ENCODE peak calls at places on chromosomes 6 and 20, in nine cellular contexts. J is activated CD4-positive, alpha-beta T cell treated with anti-CD3 and anti-CD28 coated beads for 48 hours; E is Kasumi-1; L is mesenchymal stem cell; N is ovary; C is stimulated activated CD4-positive, alpha-beta T cell treated with anti-CD3 and anti-CD28 coated beads, Interleukin-12 subunit alpha, Interleukin-12 subunit beta, amount 100 ng/mL, for 48 hours; S is renal cortical epithelial cell; R is H9; B is MM.1S. F is an unnamed sample.

GRCh38 chr6:111566873-111567517 is 38.7 kb downstream of the TRAF3IP2 start:
- DNase-seq in L (no peak), C (no peak), S (no peak), R (no peak), E (peak; percentile 73), N (no peak), J (no peak), B (no peak), F (peak; percentile 52)

GRCh38 chr6:137819740-137820139 is 47.3 kb upstream of the TNFAIP3 start:
- DNase-seq in N (no peak), R (no peak), S (no peak), C (no peak), L (peak; percentile 54), J (no peak), B (no peak), E (peak; percentile 29), F (no peak)

GRCh38 chr6:142531727-142532126 is 229.9 kb downstream of the ADGRG6 start:
- DNase-seq in S (peak; percentile 96), C (no peak), R (no peak), B (no peak), J (no peak), E (no peak), L (no peak), N (no peak), F (no peak)

GRCh38 chr6:52346503-52346902 is 15.4 kb upstream of the PAQR8 start:
- DNase-seq in J (no peak), R (no peak), S (no peak), C (no peak), E (no peak), L (no peak), B (no peak), N (no peak), F (no peak)

GRCh38 chr6:72374864-72375263 is 247.0 kb upstream of the KCNQ5 start:
- DNase-seq in C (no peak), S (no peak), R (peak; percentile 42), L (no peak), J (no peak), N (no peak), E (no peak), B (no peak), F (no peak)

GRCh38 chr6:157323924-157324276 is 581 bp upstream of the TMEM242 start:
- DNase-seq in R (peak; percentile 84), L (peak; percentile 89), J (peak; percentile 41), N (peak; percentile 81), E (no peak), C (peak; percentile 9), B (peak; percentile 50), S (peak; percentile 73), F (peak; percentile 85)

GRCh38 chr20:38112249-38112942 is 52.7 kb downstream of the TGM2 start:
- DNase-seq in C (no peak), B (no peak), E (no peak), R (no peak), J (no peak), S (no peak), N (no peak), L (no peak), F (no peak)

GRCh38 chr6:13526718-13527668 is 39.6 kb upstream of the GFOD1 start:
- DNase-seq in R (peak; percentile 30), L (no peak), J (peak; percentile 20), E (peak; percentile 97), N (no peak), C (no peak), B (peak; percentile 92), S (no peak), F (peak; percentile 31)

GRCh38 chr6:106309024-106309423 is 16.5 kb downstream of the ATG5 start:
- DNase-seq in N (no peak), C (no peak), E (no peak), S (no peak), R (no peak), B (no peak), L (no peak), J (no peak), F (no peak)

GRCh38 chr20:10721112-10721896 is 47.5 kb upstream of the JAG1 start:
- DNase-seq in R (no peak), L (no peak), N (no peak), C (no peak), E (no peak), S (no peak), B (no peak), J (no peak), F (no peak)

GRCh38 chr20:18058661-18059467 is 1.1 kb upstream of the OVOL2 start:
- DNase-seq in B (no peak), L (no peak), E (no peak), R (peak; percentile 87), N (no peak), J (peak; percentile 5), S (no peak), C (no peak), F (no peak)

GRCh38 chr20:49433387-49433786 is 49.1 kb downstream of the KCNB1 start:
- DNase-seq in J (no peak), N (no peak), R (no peak), L (no peak), E (no peak), B (no peak), C (no peak), S (no peak), F (no peak)

GRCh38 chr6:159357211-159357920 is 188.2 kb downstream of the FNDC1 start:
- DNase-seq in S (no peak), N (no peak), J (no peak), E (no peak), B (no peak), L (no peak), C (no peak), R (no peak), F (no peak)

GRCh38 chr6:53581161-53581560 is 36.3 kb upstream of the GCLC start:
- DNase-seq in B (no peak), R (no peak), L (no peak), S (peak; percentile 80), C (no peak), N (no peak), E (no peak), J (no peak), F (no peak)

GRCh38 chr6:30914854-30915590 is 984 bp downstream of the VARS2 start:
- DNase-seq in S (no peak), B (no peak), R (no peak), N (peak; percentile 55), L (no peak), J (peak; percentile 23), E (no peak), C (no peak), F (no peak)

GRCh38 chr6:129801909-129802308 is 59.2 kb downstream of the TMEM244 start:
- DNase-seq in B (no peak), R (no peak), N (no peak), C (no peak), L (no peak), J (no peak), E (no peak), S (no peak), F (no peak)

GRCh38 chr20:59938696-59939051 is 1.4 kb downstream of the PPP1R3D start:
- DNase-seq in J (no peak), L (no peak), B (no peak), R (no peak), C (no peak), E (no peak), S (peak; percentile 30), N (no peak), F (peak; percentile 28)

GRCh38 chr6:41755895-41756294 is 8.7 kb upstream of the PGC start:
- DNase-seq in J (no peak), E (no peak), R (no peak), C (no peak), B (no peak), S (no peak), L (no peak), N (no peak), F (no peak)

GRCh38 chr6:139751179-139751578 is 376.7 kb upstream of the CITED2 start:
- DNase-seq in B (no peak), C (no peak), E (no peak), N (no peak), L (no peak), R (no peak), J (no peak), S (peak; percentile 28), F (no peak)

GRCh38 chr6:7215798-7216231 is 97.2 kb downstream of the SSR1 start:
- DNase-seq in N (no peak), S (peak; percentile 90), E (no peak), J (no peak), C (no peak), L (no peak), R (no peak), B (no peak), F (no peak)

GRCh38 chr20:1389703-1390385 is 3.0 kb downstream of the FKBP1A start:
- DNase-seq in J (no peak), E (no peak), C (no peak), R (no peak), L (no peak), N (no peak), B (no peak), S (no peak), F (no peak)

GRCh38 chr6:33730611-33731010 is 16.1 kb downstream of the IP6K3 start:
- DNase-seq in B (no peak), L (no peak), E (no peak), S (no peak), N (no peak), J (no peak), R (no peak), C (no peak), F (no peak)

GRCh38 chr6:33008944-33009861 is at the start of gene HLA-DOA:
- DNase-seq in S (peak; percentile 18), E (peak; percentile 17), N (no peak), J (peak; percentile 51), B (no peak), C (peak; percentile 23), L (peak; percentile 48), R (peak; percentile 95), F (peak; percentile 30)

GRCh38 chr6:107977283-107977682 is 19.3 kb upstream of the SEC63 start:
- DNase-seq in L (peak; percentile 39), N (no peak), B (no peak), S (peak; percentile 49), R (no peak), J (no peak), E (peak; percentile 48), C (no peak), F (no peak)

GRCh38 chr6:9405369-9405768 is 970.0 kb upstream of the SLC35B3 start:
- DNase-seq in R (no peak), E (no peak), J (no peak), L (peak; percentile 77), S (peak; percentile 85), B (no peak), N (no peak), C (no peak), F (no peak)

GRCh38 chr20:5729348-5729747 is 20.9 kb upstream of the SHLD1 start:
- DNase-seq in E (no peak), B (no peak), R (no peak), L (peak; percentile 80), C (no peak), J (no peak), S (no peak), N (no peak), F (no peak)

GRCh38 chr6:47114460-47114859 is 72.3 kb upstream of the ADGRF1 start:
- DNase-seq in C (no peak), B (no peak), S (no peak), E (no peak), R (no peak), J (no peak), N (no peak), L (no peak), F (no peak)

GRCh38 chr6:159107451-159108260 is 61.5 kb upstream of the FNDC1 start:
- DNase-seq in B (peak; percentile 51), R (no peak), L (no peak), C (no peak), E (no peak), S (no peak), N (no peak), J (peak; percentile 52), F (no peak)

GRCh38 chr20:62400541-62400940 is 6.5 kb downstream of the CABLES2 start:
- DNase-seq in N (no peak), R (no peak), S (no peak), J (no peak), C (no peak), B (no peak), L (no peak), E (no peak), F (no peak)

GRCh38 chr20:20203784-20204183 is 151.5 kb downstream of the CFAP61 start:
- DNase-seq in B (no peak), R (no peak), J (no peak), C (no peak), S (no peak), L (no peak), N (no peak), E (no peak), F (no peak)

GRCh38 chr6:170245233-170245992 is 45.5 kb downstream of the DLL1 start:
- DNase-seq in E (no peak), L (no peak), C (no peak), R (no peak), J (no peak), N (no peak), S (no peak), B (no peak), F (no peak)